ENCODE peak calls at places on chromosome 1, in six cellular contexts. K, G, M, T, J and H are unnamed samples.

GRCh38 chr1:210663730-210664573 is 335.2 kb downstream of the HHAT start:
- DNase-seq in K (no peak), G (no peak), M (no peak), T (no peak), J (no peak), H (no peak)

GRCh38 chr1:245503548-245503947 is 348.8 kb downstream of the KIF26B start:
- DNase-seq in K (no peak), G (no peak), M (no peak), T (no peak), J (no peak), H (no peak)

GRCh38 chr1:106526650-106527049 is 529.8 kb upstream of the PRMT6 start:
- DNase-seq in K (no peak), G (no peak), M (no peak), T (no peak), J (no peak), H (no peak)

GRCh38 chr1:55337801-55338447 is 122.8 kb upstream of the USP24 start:
- DNase-seq in K (peak), G (peak), M (no peak), T (no peak), J (no peak), H (no peak)

GRCh38 chr1:53475661-53476060 is 16.5 kb downstream of the DMRTB1 start:
- DNase-seq in K (no peak), G (no peak), M (no peak), T (no peak), J (no peak), H (no peak)

GRCh38 chr1:93490357-93490756 is 42.4 kb downstream of the FNBP1L start:
- DNase-seq in K (no peak), G (no peak), M (no peak), T (no peak), J (no peak), H (no peak)

GRCh38 chr1:54784066-54784465 is 17.1 kb downstream of the TTC22 start:
- DNase-seq in K (no peak), G (no peak), M (no peak), T (no peak), J (no peak), H (no peak)

GRCh38 chr1:2602311-2602835 is 15.8 kb downstream of the PRXL2B start:
- DNase-seq in K (no peak), G (no peak), M (peak), T (no peak), J (no peak), H (no peak)

GRCh38 chr1:7008975-7009740 is 223.9 kb downstream of the CAMTA1 start:
- DNase-seq in K (no peak), G (no peak), M (no peak), T (no peak), J (no peak), H (no peak)

GRCh38 chr1:21966247-21967000 is 10.4 kb upstream of the CELA3B start:
- DNase-seq in K (no peak), G (peak), M (no peak), T (no peak), J (no peak), H (peak)

GRCh38 chr1:236039736-236040670 is 24.9 kb downstream of the NID1 start:
- DNase-seq in K (no peak), G (peak), M (no peak), T (peak), J (no peak), H (peak)

GRCh38 chr1:110007045-110007444 is 22.5 kb downstream of the AHCYL1 start:
- DNase-seq in K (no peak), G (no peak), M (no peak), T (no peak), J (no peak), H (no peak)

GRCh38 chr1:113751114-113751513 is 8.2 kb downstream of the PHTF1 start:
- DNase-seq in K (no peak), G (no peak), M (no peak), T (no peak), J (no peak), H (no peak)

GRCh38 chr1:226827458-226827857 is 43.0 kb upstream of the PSEN2 start:
- DNase-seq in K (no peak), G (no peak), M (no peak), T (peak), J (peak), H (peak)

GRCh38 chr1:37001697-37002096 is 32.6 kb downstream of the GRIK3 start:
- DNase-seq in K (no peak), G (no peak), M (no peak), T (no peak), J (no peak), H (no peak)

GRCh38 chr1:176699821-176700220 is 236.8 kb downstream of the PAPPA2 start:
- DNase-seq in K (no peak), G (no peak), M (no peak), T (no peak), J (no peak), H (no peak)

GRCh38 chr1:116298746-116299145 is 74.3 kb upstream of the ATP1A1 start:
- DNase-seq in K (no peak), G (no peak), M (no peak), T (no peak), J (no peak), H (no peak)

DNA sequence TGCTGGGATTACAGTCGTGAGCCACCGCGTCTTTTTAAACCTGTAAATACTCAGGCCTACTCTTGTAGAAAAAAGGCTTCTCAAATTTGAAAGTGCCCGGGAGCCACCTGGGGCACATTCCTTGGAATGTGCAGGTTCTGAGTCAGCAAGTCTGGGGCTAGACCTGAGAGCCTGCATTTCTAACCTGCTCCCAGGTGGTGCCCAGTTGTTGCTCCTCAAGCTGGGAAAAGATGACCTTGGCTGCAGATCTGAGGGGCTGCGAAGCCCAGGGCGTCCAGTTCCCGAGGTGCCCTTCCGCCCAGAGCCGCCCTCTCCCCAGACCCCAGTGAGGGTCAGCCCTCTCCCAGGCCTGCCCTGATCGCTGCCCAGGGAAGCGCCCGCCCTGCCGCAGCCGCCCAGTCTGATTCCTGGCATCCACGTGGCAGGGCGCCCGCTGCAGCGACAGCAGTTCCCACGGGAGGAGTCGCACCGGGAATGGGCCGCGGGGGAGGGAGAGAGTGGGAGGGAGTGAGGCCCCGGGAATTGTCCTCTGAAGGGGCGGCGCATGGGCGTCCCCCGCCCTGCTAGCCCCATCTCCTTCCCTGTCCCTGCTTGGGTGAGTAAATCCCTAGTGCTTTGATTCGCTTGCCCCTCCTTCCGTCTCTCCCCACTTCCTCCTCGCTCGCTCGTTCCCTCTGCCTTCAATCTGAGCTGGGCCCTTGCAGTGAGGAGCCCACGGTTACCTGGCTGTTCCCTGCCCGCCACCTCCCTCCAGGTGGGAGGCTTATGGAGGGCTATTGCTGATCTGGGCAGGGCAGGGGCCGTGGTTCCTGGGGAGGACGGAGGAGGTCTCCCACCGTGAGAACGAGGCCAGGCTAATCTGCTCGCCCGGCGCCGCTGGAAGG is 18.8 kb upstream of the TENT5B start:
- DNase-seq in K (peak), G (peak), M (peak), T (peak), J (peak), H (peak)
- H3K4me3 ChIP-seq in K (peak), G (peak), M (peak), T (peak), J (peak), H (peak)

GRCh38 chr1:224500802-224501201 is 66.2 kb upstream of the WDR26 start:
- DNase-seq in K (peak), G (no peak), M (no peak), T (no peak), J (no peak), H (no peak)

GRCh38 chr1:224497714-224498573 is 63.3 kb upstream of the WDR26 start:
- DNase-seq in K (peak), G (peak), M (no peak), T (peak), J (peak), H (peak)

GRCh38 chr1:224496826-224497225 is 62.2 kb upstream of the WDR26 start:
- DNase-seq in K (no peak), G (no peak), M (no peak), T (no peak), J (no peak), H (no peak)

GRCh38 chr1:224498574-224499170 is 64.1 kb upstream of the WDR26 start:
- DNase-seq in K (peak), G (peak), M (no peak), T (no peak), J (no peak), H (no peak)

GRCh38 chr1:224499204-224499603 is 64.6 kb upstream of the WDR26 start:
- DNase-seq in K (no peak), G (peak), M (no peak), T (no peak), J (no peak), H (no peak)
- H3K4me3 ChIP-seq in K (no peak), G (no peak), M (no peak), T (no peak), J (no peak), H (no peak)

DNA sequence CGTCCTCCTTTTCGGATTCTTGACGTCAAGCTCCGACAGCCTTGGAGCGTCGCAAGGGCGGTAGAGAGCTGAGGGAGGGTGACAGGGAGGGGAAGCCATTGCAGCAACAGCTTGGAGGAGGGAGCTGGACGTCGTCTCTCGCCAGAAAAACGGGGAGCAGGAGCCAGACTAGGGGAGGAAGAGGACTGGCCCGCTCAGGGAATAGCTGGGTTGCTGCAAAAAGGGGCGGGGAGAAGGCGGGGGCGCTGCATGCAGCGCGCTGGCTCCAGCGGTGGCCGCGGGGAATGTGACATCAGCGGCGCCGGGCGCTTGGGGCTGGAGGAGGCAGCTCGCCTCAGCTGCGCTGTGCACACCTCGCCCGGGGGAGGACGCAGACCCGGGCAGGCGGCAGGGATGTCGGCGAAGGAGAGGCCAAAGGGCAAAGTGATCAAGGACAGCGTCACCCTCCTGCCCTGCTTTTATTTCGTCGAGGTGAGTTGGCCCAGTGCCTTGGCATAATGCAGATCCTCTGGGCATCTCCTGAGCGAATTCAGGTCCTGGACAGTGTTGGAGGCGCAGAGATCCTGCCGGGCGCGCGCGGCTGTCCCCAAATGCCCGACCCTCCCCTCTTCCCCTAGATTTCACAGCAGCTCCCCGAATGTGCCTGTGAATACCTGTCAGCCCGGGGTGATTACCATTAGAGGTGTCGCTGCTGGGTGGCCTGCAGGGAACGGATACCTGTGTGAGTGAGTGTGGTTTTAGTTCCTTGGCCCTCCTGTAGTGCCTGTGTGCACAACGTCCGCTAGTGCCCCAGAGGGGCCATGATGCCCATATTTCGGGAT is at the start of gene PLPPR4:
- DNase-seq in K (peak), G (peak), M (peak), T (peak), J (no peak), H (peak)
- H3K4me3 ChIP-seq in K (peak), G (peak), M (peak), T (peak), J (peak), H (peak)

GRCh38 chr1:89553195-89553584 is 28.6 kb downstream of the LRRC8B start:
- DNase-seq in K (no peak), G (no peak), M (no peak), T (no peak), J (no peak), H (no peak)
- H3K4me3 ChIP-seq in K (no peak), G (no peak), M (no peak), T (no peak), J (no peak), H (peak)

GRCh38 chr1:153540394-153541361 is at the start of gene S100A5:
- DNase-seq in K (no peak), G (peak), M (no peak), T (no peak), J (peak), H (no peak)
- H3K4me3 ChIP-seq in K (no peak), G (no peak), M (no peak), T (no peak), J (no peak), H (no peak)